ENCODE peak calls at places on chromosomes 13 and 19, in six cellular contexts. O is GM23338, Y is Panc1, M is H1, C is SK-N-MC, F is HepG2. L is an unnamed sample.

GRCh38 chr13:92379371-92379770 is 847.2 kb upstream of the GPC6 start:
- DNase-seq in O (no peak), Y (no peak), M (no peak), C (no peak), F (no peak), L (no peak)

GRCh38 chr13:23748591-23748990 is 140.6 kb downstream of the MIPEP start:
- DNase-seq in O (peak; percentile 61), Y (no peak), M (no peak), C (peak; percentile 10), F (no peak), L (no peak)

GRCh38 chr19:23321953-23322549 is 71.9 kb upstream of the ZNF724 start:
- DNase-seq in O (no peak), Y (no peak), M (no peak), C (no peak), F (no peak), L (no peak)

GRCh38 chr13:28603033-28603664 is 55.8 kb upstream of the POMP start:
- DNase-seq in O (no peak), Y (no peak), M (no peak), C (no peak), F (no peak), L (no peak)

GRCh38 chr13:28001049-28001448 is 12.6 kb upstream of the URAD start:
- DNase-seq in O (no peak), Y (no peak), M (no peak), C (no peak), F (no peak), L (peak; percentile 77)

GRCh38 chr13:58376775-58377174 is 745.2 kb downstream of the PCDH17 start:
- DNase-seq in O (no peak), Y (no peak), M (no peak), C (no peak), F (no peak), L (no peak)

GRCh38 chr13:28654276-28654675 is 4.7 kb upstream of the POMP start:
- DNase-seq in O (no peak), Y (no peak), M (no peak), C (no peak), F (no peak), L (no peak)

GRCh38 chr13:26971990-26972888 is 199.4 kb downstream of the USP12 start:
- DNase-seq in O (peak; percentile 81), Y (no peak), M (peak; percentile 70), C (no peak), F (peak; percentile 74), L (no peak)

GRCh38 chr19:16638666-16639065 is 10.7 kb upstream of the MED26 start:
- DNase-seq in O (no peak), Y (no peak), M (no peak), C (no peak), F (no peak), L (no peak)

GRCh38 chr19:15977690-15978089 is 28.9 kb downstream of the OR10H4 start:
- DNase-seq in O (no peak), Y (no peak), M (no peak), C (no peak), F (no peak), L (no peak)

GRCh38 chr19:49338691-49339363 is 3.6 kb downstream of the CD37 start:
- DNase-seq in O (peak; percentile 99), Y (no peak), M (peak; percentile 99), C (no peak), F (no peak), L (peak; percentile 94)

GRCh38 chr13:70394149-70394548 is 285.9 kb upstream of the KLHL1 start:
- DNase-seq in O (peak; percentile 29), Y (no peak), M (no peak), C (no peak), F (no peak), L (no peak)

GRCh38 chr13:106630162-106630561 is 62.2 kb upstream of the ARGLU1 start:
- DNase-seq in O (no peak), Y (no peak), M (no peak), C (no peak), F (no peak), L (no peak)

GRCh38 chr13:97540696-97541095 is 106.7 kb downstream of the RAP2A start:
- DNase-seq in O (no peak), Y (no peak), M (no peak), C (no peak), F (no peak), L (no peak)

GRCh38 chr13:101218484-101218883 is 197.8 kb downstream of the NALCN start:
- DNase-seq in O (no peak), Y (no peak), M (no peak), C (no peak), F (no peak), L (no peak)

GRCh38 chr19:3852614-3853254 is 16.1 kb downstream of the ZFR2 start:
- DNase-seq in O (no peak), Y (no peak), M (peak; percentile 59), C (no peak), F (peak; percentile 31), L (no peak)

GRCh38 chr13:101394597-101394996 is 21.7 kb downstream of the NALCN start:
- DNase-seq in O (no peak), Y (no peak), M (no peak), C (no peak), F (no peak), L (no peak)

GRCh38 chr13:28623782-28624706 is 34.9 kb upstream of the POMP start:
- DNase-seq in O (no peak), Y (no peak), M (no peak), C (no peak), F (no peak), L (no peak)

GRCh38 chr13:62887046-62887445 is 1471.4 kb upstream of the PCDH20 start:
- DNase-seq in O (no peak), Y (no peak), M (no peak), C (no peak), F (no peak), L (no peak)

GRCh38 chr19:37845932-37846331 is 60.5 kb downstream of the WDR87 start:
- DNase-seq in O (no peak), Y (no peak), M (no peak), C (no peak), F (no peak), L (no peak)

GRCh38 chr13:98476106-98476505 is 100.8 kb downstream of the STK24 start:
- DNase-seq in O (peak; percentile 80), Y (no peak), M (no peak), C (no peak), F (no peak), L (no peak)

GRCh38 chr19:17026041-17026658 is 460 bp downstream of the CPAMD8 start:
- DNase-seq in O (peak; percentile 32), Y (no peak), M (peak; percentile 65), C (no peak), F (no peak), L (peak; percentile 62)

DNA sequence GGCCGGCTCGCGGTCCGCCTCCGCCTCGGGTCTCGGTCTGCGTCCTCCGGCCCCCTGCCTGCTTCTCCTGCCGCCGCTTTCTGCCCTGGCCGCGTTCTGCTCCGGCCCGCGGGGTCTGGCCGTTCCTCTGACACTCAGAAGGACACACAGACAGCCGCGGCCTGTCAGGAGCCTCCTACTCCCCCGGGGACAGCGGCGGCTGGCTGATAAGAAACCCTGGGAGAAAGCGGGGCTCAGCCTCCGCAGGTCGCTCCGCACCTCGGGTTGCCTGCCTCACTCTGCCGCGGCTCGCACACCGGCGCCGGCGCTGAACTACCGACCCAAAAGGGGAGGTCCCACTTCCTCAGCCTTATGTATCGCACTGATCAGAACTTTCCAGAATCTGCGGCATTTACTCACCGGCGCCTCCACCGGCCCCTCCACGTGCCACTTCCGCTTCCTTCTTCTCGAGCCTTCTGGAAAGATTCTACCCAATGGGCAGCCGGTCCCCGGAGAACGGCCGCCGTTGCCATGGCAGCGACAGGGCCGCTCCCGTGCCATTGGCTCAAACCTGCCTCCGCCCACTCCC is at the start of gene HSPH1:
- DNase-seq in O (peak; percentile 98), Y (peak; percentile 75), M (no peak), C (peak; percentile 73), F (peak; percentile 96), L (peak; percentile 98)
- TF ChIP-seq POLR2AphosphoS5 in O (peak; percentile 75), Y (peak; percentile 80), M (peak; percentile 58), C (peak; percentile 80), F (peak; percentile 76), L (peak; percentile 88)

GRCh38 chr13:30690282-30691188 is 44.8 kb upstream of the ALOX5AP start:
- DNase-seq in O (no peak), Y (no peak), M (no peak), C (no peak), F (no peak), L (peak; percentile 76)
- TF ChIP-seq POLR2AphosphoS5 in O (no peak), Y (no peak), M (no peak), C (no peak), F (no peak), L (peak; percentile 78)

DNA sequence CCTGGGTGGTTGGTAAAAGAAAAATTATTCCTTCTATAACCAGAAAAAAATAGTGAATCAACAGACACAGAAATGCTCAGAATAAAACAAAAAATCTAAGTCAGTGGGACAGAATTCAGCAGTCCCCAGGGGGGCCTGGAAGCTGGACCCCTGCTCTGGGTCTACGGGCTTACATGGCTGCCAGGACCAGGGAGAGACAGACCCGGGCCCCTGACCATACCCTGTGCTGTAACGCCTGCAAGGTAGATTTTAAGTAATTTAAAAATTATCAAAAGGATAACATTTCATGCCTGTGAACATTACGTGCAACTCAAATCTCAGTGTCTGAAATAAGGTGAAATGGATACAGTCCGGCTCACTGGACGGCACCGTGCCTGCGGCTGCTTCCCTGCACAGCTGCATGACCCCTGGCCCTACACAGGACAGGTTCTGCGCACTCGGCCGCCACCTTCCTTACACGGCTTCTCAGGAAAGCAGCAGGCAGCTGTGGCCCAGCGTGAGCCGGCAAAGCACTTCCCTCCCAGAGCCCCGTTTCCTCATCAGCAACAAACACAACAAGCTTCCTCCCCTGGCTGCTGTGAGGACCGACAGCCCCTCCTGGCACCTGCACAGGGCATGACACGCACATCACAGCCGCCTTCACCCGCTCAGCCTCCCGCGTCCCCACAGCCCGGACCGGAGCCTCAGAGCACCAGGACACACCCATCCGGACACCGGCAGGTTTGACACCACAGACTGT is 22.2 kb downstream of the RASA3 start:
- DNase-seq in O (peak; percentile 50), Y (no peak), M (no peak), C (no peak), F (no peak), L (peak; percentile 84)
- TF ChIP-seq POLR2AphosphoS5 in O (no peak), Y (no peak), M (no peak), C (no peak), F (no peak), L (no peak)

GRCh38 chr13:38415233-38415632 is 65.6 kb downstream of the UFM1 start:
- DNase-seq in O (no peak), Y (no peak), M (no peak), C (no peak), F (no peak), L (no peak)
- TF ChIP-seq POLR2AphosphoS5 in O (no peak), Y (no peak), M (no peak), C (no peak), F (no peak), L (no peak)

DNA sequence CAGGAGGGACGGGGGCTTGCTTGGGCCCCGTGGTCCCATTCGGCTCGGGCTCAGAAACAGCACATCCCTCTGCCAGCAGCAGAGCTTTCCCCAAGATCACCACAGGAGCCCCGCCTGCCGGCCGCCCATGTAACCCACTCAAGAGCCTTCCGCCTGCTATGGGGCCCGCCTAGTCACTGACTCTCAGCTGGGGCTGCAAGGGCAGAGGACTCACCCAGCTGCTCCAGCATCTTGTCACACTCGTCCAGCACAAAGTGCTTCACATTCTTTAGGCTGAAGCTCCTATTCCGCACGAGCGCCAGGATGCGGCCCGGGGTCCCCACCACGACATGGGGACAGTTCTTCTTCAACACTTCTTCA is 8.4 kb downstream of the DDX39A start:
- DNase-seq in O (no peak), Y (no peak), M (no peak), C (no peak), F (no peak), L (no peak)
- TF ChIP-seq POLR2AphosphoS5 in O (no peak), Y (no peak), M (no peak), C (no peak), F (no peak), L (no peak)

GRCh38 chr19:7705387-7706187 is 3.7 kb upstream of the FCER2 start:
- DNase-seq in O (no peak), Y (no peak), M (no peak), C (no peak), F (no peak), L (peak; percentile 78)
- TF ChIP-seq POLR2AphosphoS5 in O (no peak), Y (no peak), M (no peak), C (no peak), F (no peak), L (no peak)

L was measured in upper lobe of left lung.